ENCODE peak calls at places on chromosomes 13 and 19, in eight cellular contexts. N, C, D, I, A, E, S and K are unnamed samples.

GRCh38 chr19:532578-533484 is 1.3 kb downstream of the CDC34 start:
- DNase-seq in N (peak; percentile 90), C (peak; percentile 63), D (peak; percentile 84), I (peak; percentile 85), A (peak; percentile 86), E (peak; percentile 83), S (peak; percentile 39), K (peak; percentile 76)

GRCh38 chr13:81382236-81382635 is 1041.3 kb upstream of the SPRY2 start:
- DNase-seq in N (no peak), C (no peak), D (no peak), I (no peak), A (no peak), E (no peak), S (no peak), K (no peak)

GRCh38 chr13:63542704-63543215 is 2127.1 kb upstream of the PCDH20 start:
- DNase-seq in N (no peak), C (no peak), D (no peak), I (no peak), A (no peak), E (no peak), S (no peak), K (no peak)

GRCh38 chr19:29530549-29531457 is 5.0 kb downstream of the VSTM2B start:
- DNase-seq in N (no peak), C (no peak), D (no peak), I (no peak), A (no peak), E (no peak), S (no peak), K (no peak)

GRCh38 chr13:32201809-32202208 is 113.4 kb downstream of the ZAR1L start:
- DNase-seq in N (no peak), C (no peak), D (no peak), I (no peak), A (no peak), E (no peak), S (no peak), K (no peak)

GRCh38 chr19:39247701-39248664 is 673 bp downstream of the IFNL4 start:
- DNase-seq in N (peak; percentile 24), C (no peak), D (no peak), I (no peak), A (no peak), E (no peak), S (no peak), K (peak; percentile 23)

GRCh38 chr19:30666301-30666803 is 294.2 kb downstream of the ZNF536 start:
- DNase-seq in N (peak; percentile 72), C (peak; percentile 48), D (no peak), I (peak; percentile 47), A (no peak), E (peak; percentile 54), S (no peak), K (peak; percentile 28)

GRCh38 chr19:17536957-17537356 is 18.5 kb upstream of the COLGALT1 start:
- DNase-seq in N (no peak), C (no peak), D (no peak), I (no peak), A (no peak), E (no peak), S (no peak), K (no peak)

GRCh38 chr19:11127905-11128304 is 27.7 kb downstream of the SPC24 start:
- DNase-seq in N (no peak), C (no peak), D (no peak), I (no peak), A (no peak), E (no peak), S (no peak), K (no peak)

GRCh38 chr19:11125994-11126685 is 29.4 kb downstream of the SPC24 start:
- DNase-seq in N (peak; percentile 88), C (peak; percentile 78), D (peak; percentile 78), I (peak; percentile 84), A (peak; percentile 80), E (peak; percentile 91), S (peak; percentile 19), K (peak; percentile 78)

GRCh38 chr19:11123076-11123567 is 32.5 kb downstream of the SPC24 start:
- DNase-seq in N (no peak), C (no peak), D (no peak), I (no peak), A (no peak), E (no peak), S (no peak), K (no peak)
- H3K4me3 ChIP-seq in N (no peak overlapping the region), C (no peak overlapping the region), D (no peak overlapping the region), I (no peak overlapping the region), A (no peak overlapping the region), E (no peak overlapping the region), S (no peak overlapping the region), K (no peak overlapping the region)

DNA sequence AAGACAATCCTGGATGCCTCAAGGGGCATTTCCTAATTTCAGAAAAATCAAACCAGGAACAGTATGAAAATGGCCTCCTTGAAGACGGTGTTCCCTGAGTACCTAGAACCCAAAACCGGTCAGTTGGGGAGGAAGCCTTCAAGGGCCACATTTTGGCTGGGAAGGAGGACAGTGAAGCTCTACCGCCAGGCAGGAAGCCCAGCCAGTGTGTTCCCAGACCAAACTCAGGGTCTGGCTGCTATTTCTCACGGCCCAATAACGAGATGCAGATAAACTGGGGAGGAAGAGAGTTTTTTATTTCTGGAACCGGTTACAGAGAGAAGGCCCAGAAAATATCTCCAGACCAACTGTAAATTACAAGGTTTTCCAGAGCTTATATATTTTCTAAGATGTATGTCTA is 24.3 kb upstream of the CEACAM21 start:
- DNase-seq in N (no peak), C (no peak), D (no peak), I (no peak), A (no peak), E (no peak), S (no peak), K (no peak)
- H3K27ac ChIP-seq in N (no peak overlapping the region), C (no peak overlapping the region), D (no peak overlapping the region), I (peak overlapping the region; percentile 57), A (peak overlapping the region; percentile 52), E (no peak overlapping the region), S (no peak overlapping the region), K (no peak overlapping the region)

DNA sequence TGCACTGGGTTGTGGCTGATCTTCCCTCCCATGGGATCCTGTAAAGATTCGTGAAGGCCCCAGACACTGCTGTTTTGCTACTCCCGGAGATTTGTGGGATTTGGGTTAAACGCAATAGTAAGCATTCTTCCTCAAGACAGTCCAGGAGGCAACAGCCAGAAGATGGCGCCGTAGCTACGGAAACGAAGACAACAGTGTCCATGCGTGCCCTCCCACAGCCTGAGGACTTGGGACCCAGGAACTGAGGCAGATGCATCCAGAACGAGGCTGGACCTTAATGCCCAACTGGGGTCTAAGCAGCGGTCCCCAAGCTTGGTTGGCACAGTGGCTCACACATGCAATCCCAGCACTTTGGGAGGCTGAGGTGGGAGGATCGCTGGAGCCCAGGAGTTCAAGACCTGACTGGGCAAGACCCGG is 57.6 kb upstream of the ZNF507 start:
- DNase-seq in N (peak; percentile 62), C (peak; percentile 87), D (peak; percentile 62), I (peak; percentile 52), A (peak; percentile 72), E (peak; percentile 56), S (peak; percentile 2), K (peak; percentile 77)
- H3K4me3 ChIP-seq in N (no peak overlapping the region), C (no peak overlapping the region), D (no peak overlapping the region), I (no peak overlapping the region), A (peak overlapping the region; percentile 19), E (no peak overlapping the region), S (no peak overlapping the region), K (no peak overlapping the region)

GRCh38 chr13:23966221-23966690 is 69.0 kb upstream of the C1QTNF9B start:
- DNase-seq in N (no peak), C (no peak), D (no peak), I (no peak), A (no peak), E (no peak), S (no peak), K (no peak)

GRCh38 chr13:23963947-23964346 is 66.6 kb upstream of the C1QTNF9B start:
- DNase-seq in N (no peak), C (no peak), D (no peak), I (no peak), A (no peak), E (no peak), S (peak; percentile 20), K (peak; percentile 37)

GRCh38 chr13:23966691-23967615 is 69.7 kb upstream of the C1QTNF9B start:
- DNase-seq in N (no peak), C (no peak), D (no peak), I (no peak), A (no peak), E (no peak), S (no peak), K (peak; percentile 28)

GRCh38 chr13:23965346-23965745 is 68.0 kb upstream of the C1QTNF9B start:
- DNase-seq in N (peak; percentile 23), C (no peak), D (peak; percentile 20), I (no peak), A (no peak), E (no peak), S (no peak), K (no peak)

DNA sequence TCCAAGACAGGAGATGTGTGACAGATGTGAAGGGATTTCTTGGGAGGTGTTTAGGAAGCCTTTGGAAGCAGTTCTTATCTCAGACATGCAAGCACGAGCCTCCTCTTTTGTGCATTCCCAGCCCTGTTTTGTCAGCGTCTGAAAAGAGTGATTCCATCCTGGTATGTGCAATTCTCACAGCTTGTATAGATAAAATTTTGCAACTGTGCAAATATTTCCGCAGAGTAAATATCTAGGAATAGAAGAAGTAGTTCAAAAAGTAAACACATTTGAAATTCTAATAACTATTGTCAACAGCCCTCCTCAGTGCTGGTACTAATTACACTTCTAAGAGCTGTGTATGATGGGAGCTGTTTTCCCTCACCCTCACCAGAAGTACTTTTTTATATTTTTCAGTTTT is 72.4 kb upstream of the C1QTNF9B start:
- DNase-seq in N (no peak), C (peak; percentile 53), D (no peak), I (no peak), A (no peak), E (no peak), S (peak; percentile 30), K (peak; percentile 35)
- H3K27ac ChIP-seq in N (no peak overlapping the region), C (no peak overlapping the region), D (no peak overlapping the region), I (no peak overlapping the region), A (no peak overlapping the region), E (no peak overlapping the region), S (no peak overlapping the region), K (no peak overlapping the region)

DNA sequence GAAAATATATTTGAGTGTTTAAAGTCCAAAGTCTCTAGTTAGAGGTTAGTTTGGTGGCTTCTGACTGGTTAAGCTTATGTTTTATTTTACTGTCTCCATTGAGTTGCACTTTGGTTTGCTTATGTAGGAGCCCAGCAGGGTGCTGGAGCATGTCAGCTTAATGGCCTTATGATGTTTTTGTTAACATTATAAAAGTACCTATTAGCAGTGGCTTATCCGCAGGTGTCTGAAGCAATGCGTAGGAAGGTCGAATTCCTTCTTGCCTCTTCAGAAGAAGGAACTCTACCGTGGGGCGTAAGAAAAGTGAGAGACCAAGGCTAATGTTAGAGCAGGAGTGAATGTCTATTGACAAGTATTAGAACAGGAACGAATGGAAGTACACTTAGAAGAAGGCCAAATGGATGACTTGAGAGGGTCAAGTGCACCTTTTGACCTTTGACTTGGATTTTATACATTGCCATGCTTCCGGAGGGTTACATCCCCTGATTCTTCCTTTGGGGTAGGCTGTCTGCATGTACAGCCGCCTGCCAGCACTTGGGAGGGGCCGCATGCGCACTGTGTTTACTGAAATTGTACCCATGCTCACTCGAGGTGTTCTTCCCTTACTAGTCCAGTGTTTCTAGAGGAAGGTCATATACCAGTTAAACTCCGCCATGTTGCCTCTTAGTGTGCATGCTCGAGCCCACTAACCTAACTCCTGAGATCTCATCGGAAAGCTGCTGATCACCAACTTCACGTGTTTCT is 793.9 kb upstream of the PCDH9 start:
- DNase-seq in N (no peak), C (no peak), D (no peak), I (no peak), A (no peak), E (no peak), S (no peak), K (no peak)
- H3K4me3 ChIP-seq in N (no peak overlapping the region), C (no peak overlapping the region), D (no peak overlapping the region), I (no peak overlapping the region), A (no peak overlapping the region), E (no peak overlapping the region), S (no peak overlapping the region), K (no peak overlapping the region)